ENCODE peak calls at places on chromosomes 1 and 21, in nine cellular contexts. One of them, this sample, is unnamed.

GRCh38 chr1:67439277-67440029 is 9.3 kb upstream of the SERBP1 start:
- DNase-seq in M059J: peak; percentile 31
- DNase-seq in CD4-positive, CD25-positive, alpha-beta regulatory T cell: no peak
- DNase-seq in EH: peak; percentile 64
- DNase-seq in heart left ventricle: no peak
- DNase-seq in A172: no peak
- DNase-seq in stimulated activated CD4-positive, alpha-beta T cell treated with anti-CD3 and anti-CD28 coated beads, TNF-alpha, amount 100 ng/mL, for 48 hours: no peak
- DNase-seq in HT1080: no peak
- DNase-seq in activated CD4-positive, alpha-beta T cell treated with anti-CD3 and anti-CD28 coated beads, Interleukin-2, amount 50 U/mL, for 1 hour: no peak
- DNase-seq in this sample: no peak

GRCh38 chr21:27528697-27529096 is 561.8 kb upstream of the ADAMTS5 start:
- DNase-seq in stimulated activated CD4-positive, alpha-beta T cell treated with anti-CD3 and anti-CD28 coated beads, TNF-alpha, amount 100 ng/mL, for 48 hours: no peak
- DNase-seq in A172: no peak
- DNase-seq in heart left ventricle: no peak
- DNase-seq in HT1080: no peak
- DNase-seq in activated CD4-positive, alpha-beta T cell treated with anti-CD3 and anti-CD28 coated beads, Interleukin-2, amount 50 U/mL, for 1 hour: no peak
- DNase-seq in M059J: peak; percentile 30
- DNase-seq in EH: peak; percentile 65
- DNase-seq in CD4-positive, CD25-positive, alpha-beta regulatory T cell: no peak
- DNase-seq in this sample: no peak

GRCh38 chr1:159749630-159750029 is 31.1 kb upstream of the DUSP23 start:
- DNase-seq in EH: no peak
- DNase-seq in activated CD4-positive, alpha-beta T cell treated with anti-CD3 and anti-CD28 coated beads, Interleukin-2, amount 50 U/mL, for 1 hour: no peak
- DNase-seq in M059J: no peak
- DNase-seq in heart left ventricle: no peak
- DNase-seq in A172: no peak
- DNase-seq in CD4-positive, CD25-positive, alpha-beta regulatory T cell: no peak
- DNase-seq in HT1080: no peak
- DNase-seq in stimulated activated CD4-positive, alpha-beta T cell treated with anti-CD3 and anti-CD28 coated beads, TNF-alpha, amount 100 ng/mL, for 48 hours: no peak
- DNase-seq in this sample: no peak

GRCh38 chr1:15959847-15960446 is 16.0 kb downstream of the ZBTB17 start:
- DNase-seq in stimulated activated CD4-positive, alpha-beta T cell treated with anti-CD3 and anti-CD28 coated beads, TNF-alpha, amount 100 ng/mL, for 48 hours: no peak
- DNase-seq in CD4-positive, CD25-positive, alpha-beta regulatory T cell: no peak
- DNase-seq in heart left ventricle: no peak
- DNase-seq in M059J: no peak
- DNase-seq in A172: no peak
- DNase-seq in HT1080: no peak
- DNase-seq in EH: no peak
- DNase-seq in activated CD4-positive, alpha-beta T cell treated with anti-CD3 and anti-CD28 coated beads, Interleukin-2, amount 50 U/mL, for 1 hour: no peak
- DNase-seq in this sample: no peak

GRCh38 chr1:9009438-9010366 is 16.5 kb downstream of the SLC2A7 start:
- DNase-seq in stimulated activated CD4-positive, alpha-beta T cell treated with anti-CD3 and anti-CD28 coated beads, TNF-alpha, amount 100 ng/mL, for 48 hours: no peak
- DNase-seq in M059J: no peak
- DNase-seq in heart left ventricle: peak; percentile 40
- DNase-seq in A172: no peak
- DNase-seq in HT1080: peak; percentile 41
- DNase-seq in activated CD4-positive, alpha-beta T cell treated with anti-CD3 and anti-CD28 coated beads, Interleukin-2, amount 50 U/mL, for 1 hour: no peak
- DNase-seq in EH: peak; percentile 19
- DNase-seq in CD4-positive, CD25-positive, alpha-beta regulatory T cell: peak; percentile 44
- DNase-seq in this sample: peak; percentile 46

GRCh38 chr1:55579332-55579996 is 364.3 kb upstream of the USP24 start:
- DNase-seq in stimulated activated CD4-positive, alpha-beta T cell treated with anti-CD3 and anti-CD28 coated beads, TNF-alpha, amount 100 ng/mL, for 48 hours: no peak
- DNase-seq in CD4-positive, CD25-positive, alpha-beta regulatory T cell: no peak
- DNase-seq in activated CD4-positive, alpha-beta T cell treated with anti-CD3 and anti-CD28 coated beads, Interleukin-2, amount 50 U/mL, for 1 hour: no peak
- DNase-seq in A172: no peak
- DNase-seq in HT1080: no peak
- DNase-seq in heart left ventricle: no peak
- DNase-seq in M059J: peak; percentile 27
- DNase-seq in EH: no peak
- DNase-seq in this sample: no peak

GRCh38 chr1:173043253-173043652 is 7.5 kb downstream of the TNFSF18 start:
- DNase-seq in A172: peak; percentile 77
- DNase-seq in M059J: peak; percentile 70
- DNase-seq in HT1080: peak; percentile 77
- DNase-seq in CD4-positive, CD25-positive, alpha-beta regulatory T cell: no peak
- DNase-seq in activated CD4-positive, alpha-beta T cell treated with anti-CD3 and anti-CD28 coated beads, Interleukin-2, amount 50 U/mL, for 1 hour: no peak
- DNase-seq in stimulated activated CD4-positive, alpha-beta T cell treated with anti-CD3 and anti-CD28 coated beads, TNF-alpha, amount 100 ng/mL, for 48 hours: no peak
- DNase-seq in heart left ventricle: no peak
- DNase-seq in EH: peak; percentile 60
- DNase-seq in this sample: no peak

GRCh38 chr1:228691926-228692325 is 43.4 kb upstream of the RHOU start:
- DNase-seq in EH: peak; percentile 27
- DNase-seq in stimulated activated CD4-positive, alpha-beta T cell treated with anti-CD3 and anti-CD28 coated beads, TNF-alpha, amount 100 ng/mL, for 48 hours: no peak
- DNase-seq in M059J: peak; percentile 43
- DNase-seq in heart left ventricle: no peak
- DNase-seq in A172: peak; percentile 67
- DNase-seq in CD4-positive, CD25-positive, alpha-beta regulatory T cell: peak; percentile 65
- DNase-seq in HT1080: peak; percentile 16
- DNase-seq in activated CD4-positive, alpha-beta T cell treated with anti-CD3 and anti-CD28 coated beads, Interleukin-2, amount 50 U/mL, for 1 hour: no peak
- DNase-seq in this sample: peak; percentile 12

GRCh38 chr1:30907641-30908445 is 715 bp downstream of the SDC3 start:
- DNase-seq in HT1080: no peak
- DNase-seq in A172: no peak
- DNase-seq in heart left ventricle: peak; percentile 41
- DNase-seq in CD4-positive, CD25-positive, alpha-beta regulatory T cell: no peak
- DNase-seq in activated CD4-positive, alpha-beta T cell treated with anti-CD3 and anti-CD28 coated beads, Interleukin-2, amount 50 U/mL, for 1 hour: no peak
- DNase-seq in stimulated activated CD4-positive, alpha-beta T cell treated with anti-CD3 and anti-CD28 coated beads, TNF-alpha, amount 100 ng/mL, for 48 hours: no peak
- DNase-seq in EH: no peak
- DNase-seq in M059J: no peak
- DNase-seq in this sample: no peak

GRCh38 chr21:34886554-34887385 is 162.3 kb downstream of the RUNX1 start:
- DNase-seq in A172: peak; percentile 59
- DNase-seq in activated CD4-positive, alpha-beta T cell treated with anti-CD3 and anti-CD28 coated beads, Interleukin-2, amount 50 U/mL, for 1 hour: peak; percentile 14
- DNase-seq in EH: peak; percentile 31
- DNase-seq in heart left ventricle: peak; percentile 36
- DNase-seq in CD4-positive, CD25-positive, alpha-beta regulatory T cell: peak; percentile 48
- DNase-seq in HT1080: no peak
- DNase-seq in M059J: peak; percentile 62
- DNase-seq in stimulated activated CD4-positive, alpha-beta T cell treated with anti-CD3 and anti-CD28 coated beads, TNF-alpha, amount 100 ng/mL, for 48 hours: no peak
- DNase-seq in this sample: no peak

GRCh38 chr1:175035860-175036259 is 12.6 kb upstream of the MRPS14 start:
- DNase-seq in EH: no peak
- DNase-seq in heart left ventricle: no peak
- DNase-seq in A172: no peak
- DNase-seq in HT1080: no peak
- DNase-seq in activated CD4-positive, alpha-beta T cell treated with anti-CD3 and anti-CD28 coated beads, Interleukin-2, amount 50 U/mL, for 1 hour: no peak
- DNase-seq in CD4-positive, CD25-positive, alpha-beta regulatory T cell: no peak
- DNase-seq in M059J: no peak
- DNase-seq in stimulated activated CD4-positive, alpha-beta T cell treated with anti-CD3 and anti-CD28 coated beads, TNF-alpha, amount 100 ng/mL, for 48 hours: no peak
- DNase-seq in this sample: no peak

GRCh38 chr1:98046031-98046641 is 125.3 kb upstream of the DPYD start:
- DNase-seq in A172: no peak
- DNase-seq in HT1080: peak; percentile 52
- DNase-seq in heart left ventricle: no peak
- DNase-seq in stimulated activated CD4-positive, alpha-beta T cell treated with anti-CD3 and anti-CD28 coated beads, TNF-alpha, amount 100 ng/mL, for 48 hours: no peak
- DNase-seq in EH: peak; percentile 53
- DNase-seq in CD4-positive, CD25-positive, alpha-beta regulatory T cell: peak; percentile 35
- DNase-seq in activated CD4-positive, alpha-beta T cell treated with anti-CD3 and anti-CD28 coated beads, Interleukin-2, amount 50 U/mL, for 1 hour: no peak
- DNase-seq in M059J: peak; percentile 34
- DNase-seq in this sample: no peak

This sample was measured in GM18507.